ENCODE peak calls at places on chromosomes 5 and 9, in ten cellular contexts. One of them, this sample, is unnamed. For H3K4me1, the result is how much of the 10 kb centered on the place peaks cover.

GRCh38 chr5:55308254-55308836 is 556 bp downstream of the MTREX start:
- DNase-seq in prostate gland: peak
- DNase-seq in Peyer's patch: no peak
- DNase-seq in PC-3: no peak
- DNase-seq in breast epithelium: no peak
- DNase-seq in CD4-positive, alpha-beta memory T cell: no peak
- DNase-seq in astrocyte: no peak
- DNase-seq in small intestine: no peak
- DNase-seq in body of pancreas: no peak
- DNase-seq in PC-9: no peak
- DNase-seq in this sample: no peak

GRCh38 chr5:1442222-1443144 is 2.8 kb downstream of the SLC6A3 start:
- DNase-seq in body of pancreas: no peak
- DNase-seq in small intestine: no peak
- DNase-seq in PC-9: no peak
- DNase-seq in PC-3: no peak
- DNase-seq in prostate gland: no peak
- DNase-seq in astrocyte: no peak
- DNase-seq in CD4-positive, alpha-beta memory T cell: no peak
- DNase-seq in breast epithelium: no peak
- DNase-seq in Peyer's patch: no peak
- DNase-seq in this sample: peak

GRCh38 chr9:125961037-125961436 is 213.9 kb downstream of the PBX3 start:
- DNase-seq in body of pancreas: no peak
- DNase-seq in astrocyte: no peak
- DNase-seq in PC-9: no peak
- DNase-seq in Peyer's patch: no peak
- DNase-seq in small intestine: no peak
- DNase-seq in CD4-positive, alpha-beta memory T cell: no peak
- DNase-seq in prostate gland: no peak
- DNase-seq in breast epithelium: no peak
- DNase-seq in PC-3: no peak
- DNase-seq in this sample: no peak

GRCh38 chr5:141872496-141873356 is 5.5 kb downstream of the PCDH1 start:
- DNase-seq in astrocyte: no peak
- DNase-seq in PC-9: no peak
- DNase-seq in CD4-positive, alpha-beta memory T cell: no peak
- DNase-seq in prostate gland: no peak
- DNase-seq in small intestine: no peak
- DNase-seq in Peyer's patch: no peak
- DNase-seq in breast epithelium: peak
- DNase-seq in body of pancreas: no peak
- DNase-seq in PC-3: no peak
- DNase-seq in this sample: peak

GRCh38 chr9:14351206-14351605 is 37.3 kb upstream of the NFIB start:
- DNase-seq in PC-9: no peak
- DNase-seq in CD4-positive, alpha-beta memory T cell: no peak
- DNase-seq in prostate gland: no peak
- DNase-seq in PC-3: no peak
- DNase-seq in breast epithelium: no peak
- DNase-seq in astrocyte: no peak
- DNase-seq in Peyer's patch: no peak
- DNase-seq in small intestine: no peak
- DNase-seq in body of pancreas: no peak
- DNase-seq in this sample: no peak

GRCh38 chr5:117098094-117098493 is 523.5 kb upstream of the SEMA6A start:
- DNase-seq in PC-9: no peak
- DNase-seq in prostate gland: no peak
- DNase-seq in CD4-positive, alpha-beta memory T cell: no peak
- DNase-seq in small intestine: no peak
- DNase-seq in astrocyte: no peak
- DNase-seq in Peyer's patch: no peak
- DNase-seq in breast epithelium: no peak
- DNase-seq in PC-3: no peak
- DNase-seq in body of pancreas: no peak
- DNase-seq in this sample: no peak

GRCh38 chr5:160181965-160182622 is 47.2 kb upstream of the FABP6 start:
- DNase-seq in Peyer's patch: no peak
- DNase-seq in astrocyte: no peak
- DNase-seq in prostate gland: no peak
- DNase-seq in CD4-positive, alpha-beta memory T cell: no peak
- DNase-seq in breast epithelium: no peak
- DNase-seq in PC-9: no peak
- DNase-seq in body of pancreas: no peak
- DNase-seq in small intestine: peak
- DNase-seq in PC-3: peak
- DNase-seq in this sample: no peak

GRCh38 chr5:135739383-135739961 is 95.0 kb upstream of the SLC25A48 start:
- DNase-seq in body of pancreas: no peak
- DNase-seq in astrocyte: peak
- DNase-seq in CD4-positive, alpha-beta memory T cell: no peak
- DNase-seq in breast epithelium: no peak
- DNase-seq in prostate gland: no peak
- DNase-seq in small intestine: no peak
- DNase-seq in PC-9: no peak
- DNase-seq in Peyer's patch: no peak
- DNase-seq in PC-3: no peak
- DNase-seq in this sample: no peak

GRCh38 chr5:83306572-83307241 is 164.8 kb upstream of the VCAN start:
- DNase-seq in PC-9: no peak
- DNase-seq in CD4-positive, alpha-beta memory T cell: no peak
- DNase-seq in prostate gland: no peak
- DNase-seq in astrocyte: peak
- DNase-seq in Peyer's patch: peak
- DNase-seq in PC-3: peak
- DNase-seq in breast epithelium: no peak
- DNase-seq in small intestine: peak
- DNase-seq in body of pancreas: no peak
- DNase-seq in this sample: peak

GRCh38 chr5:6583049-6583880 is 49.6 kb downstream of the NSUN2 start:
- DNase-seq in small intestine: peak
- DNase-seq in breast epithelium: no peak
- DNase-seq in astrocyte: no peak
- DNase-seq in prostate gland: peak
- DNase-seq in CD4-positive, alpha-beta memory T cell: no peak
- DNase-seq in PC-3: no peak
- DNase-seq in body of pancreas: no peak
- DNase-seq in Peyer's patch: no peak
- DNase-seq in PC-9: no peak
- DNase-seq in this sample: no peak

GRCh38 chr5:34001231-34001935 is 6.5 kb downstream of the AMACR start:
- DNase-seq in PC-9: no peak
- DNase-seq in CD4-positive, alpha-beta memory T cell: no peak
- DNase-seq in body of pancreas: peak
- DNase-seq in astrocyte: peak
- DNase-seq in PC-3: peak
- DNase-seq in breast epithelium: no peak
- DNase-seq in prostate gland: peak
- DNase-seq in small intestine: peak
- DNase-seq in Peyer's patch: no peak
- DNase-seq in this sample: no peak

GRCh38 chr5:157308826-157309465 is 43.0 kb downstream of the CYFIP2 start:
- DNase-seq in astrocyte: no peak
- DNase-seq in breast epithelium: no peak
- DNase-seq in CD4-positive, alpha-beta memory T cell: peak
- DNase-seq in Peyer's patch: no peak
- DNase-seq in prostate gland: no peak
- DNase-seq in small intestine: peak
- DNase-seq in PC-3: peak
- DNase-seq in PC-9: no peak
- DNase-seq in body of pancreas: no peak
- DNase-seq in this sample: no peak

GRCh38 chr5:118405650-118406061 is 582.7 kb downstream of the DTWD2 start:
- DNase-seq in CD4-positive, alpha-beta memory T cell: no peak
- DNase-seq in body of pancreas: no peak
- DNase-seq in small intestine: no peak
- DNase-seq in PC-3: no peak
- DNase-seq in astrocyte: no peak
- DNase-seq in breast epithelium: no peak
- DNase-seq in PC-9: no peak
- DNase-seq in prostate gland: no peak
- DNase-seq in Peyer's patch: no peak
- DNase-seq in this sample: no peak

GRCh38 chr9:19087601-19088000 is 15.1 kb downstream of the HAUS6 start:
- DNase-seq in small intestine: peak
- DNase-seq in PC-9: no peak
- DNase-seq in CD4-positive, alpha-beta memory T cell: no peak
- DNase-seq in PC-3: peak
- DNase-seq in body of pancreas: no peak
- DNase-seq in astrocyte: peak
- DNase-seq in prostate gland: no peak
- DNase-seq in breast epithelium: no peak
- DNase-seq in Peyer's patch: peak
- DNase-seq in this sample: no peak

GRCh38 chr9:91818647-91819403 is 131.2 kb downstream of the ROR2 start:
- DNase-seq in Peyer's patch: no peak
- DNase-seq in PC-3: no peak
- DNase-seq in small intestine: no peak
- DNase-seq in body of pancreas: no peak
- DNase-seq in astrocyte: no peak
- DNase-seq in CD4-positive, alpha-beta memory T cell: no peak
- DNase-seq in breast epithelium: no peak
- DNase-seq in PC-9: no peak
- DNase-seq in prostate gland: no peak
- DNase-seq in this sample: peak

GRCh38 chr9:105233836-105234235 is 10.6 kb upstream of the SLC44A1 start:
- DNase-seq in small intestine: no peak
- DNase-seq in breast epithelium: no peak
- DNase-seq in CD4-positive, alpha-beta memory T cell: no peak
- DNase-seq in body of pancreas: no peak
- DNase-seq in PC-9: no peak
- DNase-seq in prostate gland: no peak
- DNase-seq in PC-3: no peak
- DNase-seq in Peyer's patch: no peak
- DNase-seq in astrocyte: peak
- DNase-seq in this sample: no peak

GRCh38 chr9:5510360-5510931 is at the start of gene PDCD1LG2:
- DNase-seq in prostate gland: no peak
- DNase-seq in breast epithelium: no peak
- DNase-seq in astrocyte: peak
- DNase-seq in PC-9: peak
- DNase-seq in PC-3: peak
- DNase-seq in CD4-positive, alpha-beta memory T cell: no peak
- DNase-seq in body of pancreas: no peak
- DNase-seq in small intestine: no peak
- DNase-seq in Peyer's patch: no peak
- DNase-seq in this sample: no peak

DNA sequence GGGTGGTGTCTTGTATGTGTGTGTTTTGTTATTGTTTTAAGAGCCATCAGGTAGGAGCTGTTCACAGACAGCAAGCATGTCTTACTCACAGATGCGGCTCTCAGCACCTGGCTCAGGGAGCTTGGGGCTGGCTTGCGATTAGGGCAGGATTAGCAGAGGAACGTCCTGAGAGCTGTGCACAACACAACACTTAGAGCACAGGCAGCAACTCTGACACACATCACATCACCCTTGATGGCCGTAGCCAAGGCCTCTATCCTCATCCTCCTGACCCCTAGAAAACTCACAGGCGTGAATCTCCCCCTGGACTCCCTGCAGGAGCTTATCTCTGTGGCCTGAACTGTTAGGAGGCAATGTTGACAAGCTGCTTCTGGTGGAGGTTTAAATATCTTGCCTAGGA is 7.1 kb upstream of the IL17B start:
- DNase-seq in small intestine: no peak
- DNase-seq in PC-3: no peak
- DNase-seq in astrocyte: no peak
- DNase-seq in Peyer's patch: no peak
- DNase-seq in CD4-positive, alpha-beta memory T cell: no peak
- DNase-seq in PC-9: no peak
- DNase-seq in body of pancreas: no peak
- DNase-seq in prostate gland: no peak
- DNase-seq in breast epithelium: no peak
- DNase-seq in this sample: peak
- H3K27ac ChIP-seq in small intestine: no peak
- H3K27ac ChIP-seq in PC-3: no peak
- H3K27ac ChIP-seq in astrocyte: no peak
- H3K27ac ChIP-seq in Peyer's patch: peak
- H3K27ac ChIP-seq in CD4-positive, alpha-beta memory T cell: no peak
- H3K27ac ChIP-seq in PC-9: no peak
- H3K27ac ChIP-seq in body of pancreas: no peak
- H3K27ac ChIP-seq in prostate gland: peak
- H3K27ac ChIP-seq in breast epithelium: peak
- H3K27ac ChIP-seq in this sample: peak

DNA sequence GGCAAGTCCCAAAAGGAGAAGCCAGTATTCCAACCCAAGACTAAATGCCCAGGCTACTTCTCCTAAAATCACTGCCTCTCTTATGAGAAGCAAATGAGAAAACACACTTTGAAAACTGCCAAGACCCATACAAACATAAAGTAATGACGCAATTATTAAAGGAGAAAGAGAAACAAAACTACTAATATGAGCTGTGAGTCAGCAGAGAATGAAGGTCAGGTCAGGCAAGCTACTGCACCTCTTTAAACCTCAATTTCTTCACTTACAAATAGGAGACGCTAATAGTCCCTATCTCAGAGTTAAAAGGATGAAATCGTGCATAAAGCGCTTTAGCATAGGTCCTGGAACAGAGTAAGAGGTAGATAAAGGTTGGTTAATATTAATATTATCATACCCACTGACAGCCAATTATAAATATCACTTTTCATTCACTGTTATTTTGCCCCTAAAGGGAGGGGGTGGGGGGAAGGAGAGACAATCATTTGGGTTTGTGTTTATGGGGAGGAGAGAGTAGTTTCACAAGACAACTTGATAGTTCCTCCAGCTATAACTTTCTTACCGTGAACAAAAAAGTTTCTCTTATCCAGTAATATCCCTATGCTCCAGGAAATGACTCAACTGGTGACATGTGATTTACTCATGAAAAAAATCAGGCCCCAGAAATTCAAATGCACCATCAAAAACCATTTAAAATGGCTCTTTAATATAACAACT is 3.6 kb downstream of the PSMB7 start:
- DNase-seq in breast epithelium: no peak
- DNase-seq in CD4-positive, alpha-beta memory T cell: no peak
- DNase-seq in small intestine: no peak
- DNase-seq in PC-3: peak
- DNase-seq in astrocyte: peak
- DNase-seq in Peyer's patch: no peak
- DNase-seq in body of pancreas: no peak
- DNase-seq in PC-9: peak
- DNase-seq in prostate gland: no peak
- DNase-seq in this sample: no peak
- H3K4me3 ChIP-seq in breast epithelium: no peak
- H3K4me3 ChIP-seq in CD4-positive, alpha-beta memory T cell: no peak
- H3K4me3 ChIP-seq in small intestine: no peak
- H3K4me3 ChIP-seq in PC-3: peak
- H3K4me3 ChIP-seq in astrocyte: peak
- H3K4me3 ChIP-seq in Peyer's patch: no peak
- H3K4me3 ChIP-seq in body of pancreas: no peak
- H3K4me3 ChIP-seq in PC-9: peak
- H3K4me3 ChIP-seq in prostate gland: no peak
- H3K4me3 ChIP-seq in this sample: no peak

GRCh38 chr9:129561594-129562281 is 59.2 kb downstream of the C9orf50 start:
- DNase-seq in prostate gland: peak
- DNase-seq in PC-3: no peak
- DNase-seq in CD4-positive, alpha-beta memory T cell: no peak
- DNase-seq in PC-9: no peak
- DNase-seq in Peyer's patch: no peak
- DNase-seq in astrocyte: no peak
- DNase-seq in body of pancreas: no peak
- DNase-seq in small intestine: no peak
- DNase-seq in breast epithelium: no peak
- DNase-seq in this sample: no peak
- H3K4me1 ChIP-seq in prostate gland: under half
- H3K4me1 ChIP-seq in PC-3: under half
- H3K4me1 ChIP-seq in CD4-positive, alpha-beta memory T cell: under half
- H3K4me1 ChIP-seq in PC-9: under half
- H3K4me1 ChIP-seq in Peyer's patch: under half
- H3K4me1 ChIP-seq in astrocyte: under half
- H3K4me1 ChIP-seq in body of pancreas: under half
- H3K4me1 ChIP-seq in small intestine: under half
- H3K4me1 ChIP-seq in breast epithelium: under half
- H3K4me1 ChIP-seq in this sample: under half

GRCh38 chr9:98888794-98889495 is 54.8 kb upstream of the COL15A1 start:
- DNase-seq in breast epithelium: no peak
- DNase-seq in small intestine: no peak
- DNase-seq in astrocyte: peak
- DNase-seq in body of pancreas: peak
- DNase-seq in PC-3: no peak
- DNase-seq in PC-9: no peak
- DNase-seq in prostate gland: no peak
- DNase-seq in CD4-positive, alpha-beta memory T cell: no peak
- DNase-seq in Peyer's patch: no peak
- DNase-seq in this sample: peak
- H3K27ac ChIP-seq in breast epithelium: no peak
- H3K27ac ChIP-seq in small intestine: no peak
- H3K27ac ChIP-seq in astrocyte: no peak
- H3K27ac ChIP-seq in body of pancreas: no peak
- H3K27ac ChIP-seq in PC-3: no peak
- H3K27ac ChIP-seq in PC-9: no peak
- H3K27ac ChIP-seq in prostate gland: no peak
- H3K27ac ChIP-seq in CD4-positive, alpha-beta memory T cell: no peak
- H3K27ac ChIP-seq in Peyer's patch: no peak
- H3K27ac ChIP-seq in this sample: no peak

This sample was measured in aorta.